ENCODE peak calls at places on chromosomes 7 and 10, in six cellular contexts. V is AG09309, Z is left cardiac atrium, P is ACHN, D is A549, N is heart left ventricle. O is an unnamed sample.

GRCh38 chr7:147412109-147412508 is 1178.5 kb upstream of the C7orf33 start:
- DNase-seq in N (no peak), P (no peak), Z (no peak), D (no peak), V (no peak), O (no peak)

GRCh38 chr7:117705630-117706029 is 167.6 kb downstream of the CTTNBP2 start:
- DNase-seq in D (no peak), Z (no peak), V (no peak), P (no peak), N (no peak), O (no peak)

GRCh38 chr10:85858776-85859515 is 507.6 kb downstream of the GRID1 start:
- DNase-seq in V (no peak), P (no peak), Z (no peak), D (no peak), N (no peak), O (no peak)

GRCh38 chr7:22549667-22550513 is 49.9 kb upstream of the STEAP1B start:
- DNase-seq in D (no peak), N (no peak), Z (no peak), V (no peak), P (peak), O (no peak)

GRCh38 chr7:80711521-80711920 is 73.1 kb downstream of the CD36 start:
- DNase-seq in P (peak), Z (no peak), V (no peak), N (no peak), D (no peak), O (peak)

GRCh38 chr10:79321951-79322350 is 25.3 kb upstream of the PPIF start:
- DNase-seq in D (no peak), V (no peak), P (no peak), Z (no peak), N (no peak), O (no peak)

GRCh38 chr7:36430171-36430570 is 40.5 kb downstream of the ANLN start:
- DNase-seq in P (no peak), Z (no peak), V (peak), D (no peak), N (no peak), O (no peak)

GRCh38 chr10:33542747-33543505 is 208.5 kb upstream of the NRP1 start:
- DNase-seq in Z (no peak), V (no peak), P (no peak), N (no peak), D (no peak), O (no peak)

GRCh38 chr7:151435971-151436370 is 4.0 kb downstream of the CRYGN start:
- DNase-seq in V (no peak), D (no peak), P (no peak), Z (no peak), N (no peak), O (no peak)

GRCh38 chr7:9407816-9408215 is 974.4 kb downstream of the NXPH1 start:
- DNase-seq in N (no peak), P (no peak), D (no peak), Z (no peak), V (no peak), O (no peak)

GRCh38 chr7:98283127-98283886 is 1.8 kb downstream of the BRI3 start:
- DNase-seq in P (no peak), N (peak), D (no peak), Z (peak), V (peak), O (peak)

GRCh38 chr10:1540144-1540543 is 197.2 kb downstream of the ADARB2 start:
- DNase-seq in D (no peak), N (no peak), P (no peak), V (no peak), Z (no peak), O (no peak)

GRCh38 chr7:1666779-1667565 is 3.1 kb upstream of the ELFN1 start:
- DNase-seq in P (no peak), Z (peak), D (peak), V (no peak), N (peak), O (no peak)

GRCh38 chr7:134870781-134871180 is 91.3 kb downstream of the CALD1 start:
- DNase-seq in V (no peak), P (no peak), D (no peak), Z (no peak), N (no peak), O (no peak)

GRCh38 chr7:102836977-102837376 is 75.8 kb upstream of the LRRC17 start:
- DNase-seq in V (no peak), Z (no peak), D (no peak), N (no peak), P (no peak), O (no peak)

GRCh38 chr10:132713421-132714095 is 72.4 kb downstream of the NKX6-2 start:
- DNase-seq in V (no peak), D (no peak), N (no peak), P (no peak), Z (peak), O (no peak)

GRCh38 chr10:17206210-17206709 is 4.8 kb upstream of the TRDMT1 start:
- DNase-seq in P (peak), N (no peak), V (no peak), D (no peak), Z (no peak), O (peak)

GRCh38 chr10:88117227-88117626 is 253.8 kb downstream of the PTEN start:
- DNase-seq in D (no peak), Z (no peak), N (no peak), V (no peak), P (no peak), O (no peak)

GRCh38 chr10:79025113-79025832 is 43.5 kb upstream of the ZMIZ1 start:
- DNase-seq in Z (peak), D (no peak), N (peak), P (no peak), V (no peak), O (no peak)

GRCh38 chr7:111783867-111784266 is 221.6 kb upstream of the IMMP2L start:
- DNase-seq in P (no peak), Z (no peak), N (no peak), V (no peak), D (no peak), O (no peak)

GRCh38 chr7:118671149-118671548 is 446.6 kb downstream of the ANKRD7 start:
- DNase-seq in D (no peak), Z (no peak), N (no peak), V (no peak), P (no peak), O (no peak)

GRCh38 chr10:43694526-43694925 is 45.8 kb upstream of the ZNF32 start:
- DNase-seq in D (no peak), Z (no peak), N (no peak), P (no peak), V (no peak), O (no peak)

GRCh38 chr7:50868426-50869100 is 85.9 kb upstream of the GRB10 start:
- DNase-seq in Z (no peak), V (no peak), P (peak), D (no peak), N (no peak), O (no peak)

GRCh38 chr10:10515479-10516204 is 502.0 kb upstream of the CELF2 start:
- DNase-seq in V (no peak), P (no peak), D (no peak), N (no peak), Z (no peak), O (no peak)

GRCh38 chr10:30786131-30786530 is 156.6 kb upstream of the LYZL2 start:
- DNase-seq in D (no peak), N (no peak), V (no peak), P (peak), Z (no peak), O (no peak)

GRCh38 chr7:115340828-115341227 is 418.9 kb downstream of the MDFIC start:
- DNase-seq in Z (no peak), V (peak), P (peak), N (no peak), D (no peak), O (peak)

GRCh38 chr7:50739744-50740455 is 42.8 kb downstream of the GRB10 start:
- DNase-seq in D (no peak), N (no peak), P (no peak), V (no peak), Z (no peak), O (peak)

GRCh38 chr10:90742189-90742588 is 115.7 kb downstream of the HTR7 start:
- DNase-seq in D (no peak), P (no peak), Z (no peak), N (no peak), V (no peak), O (peak)

GRCh38 chr10:49736564-49737113 is 25.5 kb downstream of the OGDHL start:
- DNase-seq in N (no peak), V (no peak), Z (no peak), D (no peak), P (no peak), O (no peak)

GRCh38 chr10:44462338-44462914 is 77.5 kb upstream of the CXCL12 start:
- DNase-seq in Z (no peak), D (no peak), N (no peak), V (no peak), P (no peak), O (no peak)

GRCh38 chr7:44398506-44398905 is 73.1 kb upstream of the CAMK2B start:
- DNase-seq in V (no peak), Z (peak), D (no peak), N (peak), P (no peak), O (no peak)

GRCh38 chr7:2098496-2098895 is 134.2 kb downstream of the MAD1L1 start:
- DNase-seq in D (no peak), V (no peak), Z (no peak), N (no peak), P (no peak), O (no peak)

GRCh38 chr7:131521651-131522163 is 34.7 kb downstream of the PODXL start:
- DNase-seq in V (no peak), N (peak), D (no peak), P (no peak), Z (peak), O (no peak)

GRCh38 chr10:7625836-7626235 is 40.9 kb downstream of the ITIH5 start:
- DNase-seq in Z (no peak), V (no peak), N (no peak), D (no peak), P (no peak), O (no peak)

GRCh38 chr7:81845628-81846259 is 75.9 kb upstream of the HGF start:
- DNase-seq in N (no peak), V (no peak), Z (no peak), D (no peak), P (no peak), O (no peak)

GRCh38 chr10:44757551-44758205 is 153.5 kb upstream of the TMEM72 start:
- DNase-seq in Z (no peak), D (no peak), N (no peak), P (no peak), V (no peak), O (no peak)

GRCh38 chr7:23469150-23469960 is 936 bp downstream of the IGF2BP3 start:
- DNase-seq in N (no peak), P (no peak), D (no peak), V (no peak), Z (no peak), O (no peak)

GRCh38 chr7:36132025-36132424 is 21.0 kb upstream of the EEPD1 start:
- DNase-seq in P (no peak), D (no peak), V (no peak), N (no peak), Z (no peak), O (no peak)

O was measured in GM04503.